ENCODE peak calls at places on chromosomes 3 and 15, in four cellular contexts. M, R, Y and O are unnamed samples. For H3K27me3, the result is how much of the 10 kb centered on the place peaks cover.

GRCh38 chr15:46151786-46152185 is 517.0 kb downstream of the SQOR start:
- DNase-seq in M (no peak), R (no peak), Y (no peak), O (no peak)

GRCh38 chr15:57376695-57377477 is 581 bp downstream of the CGNL1 start:
- DNase-seq in M (no peak), R (no peak), Y (peak), O (no peak)

GRCh38 chr15:85702321-85703230 is 92.1 kb downstream of the KLHL25 start:
- DNase-seq in M (peak), R (no peak), Y (peak), O (no peak)

GRCh38 chr15:49235446-49236207 is 65.6 kb downstream of the GALK2 start:
- DNase-seq in M (peak), R (peak), Y (peak), O (peak)

GRCh38 chr15:94079968-94080367 is 151.4 kb upstream of the MCTP2 start:
- DNase-seq in M (no peak), R (no peak), Y (no peak), O (no peak)

GRCh38 chr15:60162911-60163310 is 158.8 kb downstream of the FOXB1 start:
- DNase-seq in M (no peak), R (no peak), Y (no peak), O (no peak)

GRCh38 chr15:67824157-67824899 is 981 bp upstream of the SKOR1 start:
- DNase-seq in M (no peak), R (no peak), Y (no peak), O (no peak)

GRCh38 chr3:140244893-140245292 is 309.9 kb downstream of the CLSTN2 start:
- DNase-seq in M (no peak), R (no peak), Y (no peak), O (peak)

GRCh38 chr3:174756200-174756829 is 102.8 kb upstream of the NAALADL2 start:
- DNase-seq in M (no peak), R (no peak), Y (no peak), O (no peak)

GRCh38 chr3:73508330-73508954 is 116.3 kb downstream of the PDZRN3 start:
- DNase-seq in M (peak), R (peak), Y (peak), O (no peak)

GRCh38 chr3:9190276-9190675 is 59.2 kb downstream of the SRGAP3 start:
- DNase-seq in M (no peak), R (no peak), Y (no peak), O (no peak)

GRCh38 chr3:28575100-28575747 is 226.6 kb upstream of the AZI2 start:
- DNase-seq in M (peak), R (no peak), Y (no peak), O (no peak)

GRCh38 chr3:189967254-189967865 is 153.3 kb downstream of the P3H2 start:
- DNase-seq in M (peak), R (no peak), Y (peak), O (no peak)

GRCh38 chr3:108398510-108398909 is 102.2 kb downstream of the HHLA2 start:
- DNase-seq in M (no peak), R (no peak), Y (no peak), O (no peak)

GRCh38 chr3:16888785-16889607 is 4.2 kb downstream of the PLCL2 start:
- DNase-seq in M (no peak), R (no peak), Y (no peak), O (no peak)

GRCh38 chr3:1855836-1856235 is 242.8 kb upstream of the CNTN4 start:
- DNase-seq in M (no peak), R (no peak), Y (no peak), O (no peak)

GRCh38 chr3:36814776-36815175 is 50.4 kb upstream of the DCLK3 start:
- DNase-seq in M (no peak), R (no peak), Y (no peak), O (no peak)
- TF ChIP-seq CTCF in M (no peak), R (no peak), Y (no peak), O (peak)

GRCh38 chr3:143848707-143849106 is 439 bp upstream of the SLC9A9 start:
- DNase-seq in M (no peak), R (no peak), Y (no peak), O (no peak)
- H3K4me3 ChIP-seq in M (no peak), R (peak), Y (no peak), O (no peak)

DNA sequence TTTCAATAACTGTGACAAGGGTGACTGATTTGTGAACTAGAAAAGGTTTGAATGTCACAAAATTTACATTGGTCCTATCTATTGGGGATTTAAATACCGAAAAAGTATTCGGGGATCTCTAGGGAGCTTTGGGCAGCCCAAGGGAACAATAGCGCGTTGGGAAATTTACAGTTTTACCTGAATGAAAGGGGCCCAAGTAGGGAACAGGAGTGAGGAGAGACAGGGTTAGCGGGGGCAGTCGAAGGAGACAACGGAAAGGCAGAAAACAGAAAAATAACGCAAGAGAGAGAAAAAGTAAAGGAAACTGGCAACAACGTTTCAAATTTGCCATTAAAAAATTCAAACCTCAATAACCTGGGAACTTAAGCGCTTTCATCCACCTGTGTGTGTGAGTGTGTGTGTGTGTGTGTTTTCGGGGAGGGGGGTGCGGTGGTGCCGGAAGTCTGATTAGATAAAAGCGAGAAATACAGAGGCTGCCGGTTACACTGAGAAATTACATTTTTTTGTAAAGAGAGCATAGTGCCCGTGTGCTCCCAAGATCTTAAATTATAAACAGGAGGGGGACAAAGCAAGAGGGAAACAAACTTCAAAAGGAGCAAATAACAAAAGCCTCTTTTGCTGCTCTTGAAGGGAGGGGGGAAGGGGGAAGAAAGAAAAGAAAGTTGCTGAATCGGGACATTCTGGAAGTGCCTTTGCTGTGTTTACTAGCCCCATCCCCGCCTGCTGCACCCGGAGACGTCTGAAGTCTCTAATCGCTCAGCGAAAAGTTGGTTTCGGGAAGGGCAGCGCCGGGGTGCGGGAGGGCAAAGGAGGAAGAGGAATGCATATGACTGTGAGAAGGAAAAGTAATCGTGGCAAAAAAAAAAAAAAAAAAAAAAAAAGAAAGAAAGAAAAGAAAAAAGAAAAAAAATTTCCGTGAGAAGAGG is 722 bp upstream of the ZIC1 start:
- DNase-seq in M (no peak), R (no peak), Y (no peak), O (no peak)
- H3K27me3 ChIP-seq in M (half or more), R (half or more), Y (half or more), O (half or more)

GRCh38 chr15:28921925-28922711 is 36.3 kb downstream of the APBA2 start:
- DNase-seq in M (no peak), R (no peak), Y (no peak), O (no peak)
- TF ChIP-seq CTCF in M (no peak), R (no peak), Y (no peak), O (peak)

GRCh38 chr15:69578792-69579587 is 126.4 kb downstream of the RPLP1 start:
- DNase-seq in M (no peak), R (peak), Y (peak), O (peak)
- H3K4me3 ChIP-seq in M (no peak), R (no peak), Y (no peak), O (no peak)

GRCh38 chr15:25864966-25865365 is 1.8 kb upstream of the ATP10A start:
- DNase-seq in M (no peak), R (no peak), Y (no peak), O (no peak)

GRCh38 chr15:25863968-25864580 is 947 bp upstream of the ATP10A start:
- DNase-seq in M (no peak), R (no peak), Y (no peak), O (no peak)

GRCh38 chr15:25862469-25863066 is 559 bp downstream of the ATP10A start:
- DNase-seq in M (peak), R (no peak), Y (no peak), O (no peak)

GRCh38 chr15:25862087-25862468 is 1.0 kb downstream of the ATP10A start:
- DNase-seq in M (peak), R (no peak), Y (no peak), O (no peak)

DNA sequence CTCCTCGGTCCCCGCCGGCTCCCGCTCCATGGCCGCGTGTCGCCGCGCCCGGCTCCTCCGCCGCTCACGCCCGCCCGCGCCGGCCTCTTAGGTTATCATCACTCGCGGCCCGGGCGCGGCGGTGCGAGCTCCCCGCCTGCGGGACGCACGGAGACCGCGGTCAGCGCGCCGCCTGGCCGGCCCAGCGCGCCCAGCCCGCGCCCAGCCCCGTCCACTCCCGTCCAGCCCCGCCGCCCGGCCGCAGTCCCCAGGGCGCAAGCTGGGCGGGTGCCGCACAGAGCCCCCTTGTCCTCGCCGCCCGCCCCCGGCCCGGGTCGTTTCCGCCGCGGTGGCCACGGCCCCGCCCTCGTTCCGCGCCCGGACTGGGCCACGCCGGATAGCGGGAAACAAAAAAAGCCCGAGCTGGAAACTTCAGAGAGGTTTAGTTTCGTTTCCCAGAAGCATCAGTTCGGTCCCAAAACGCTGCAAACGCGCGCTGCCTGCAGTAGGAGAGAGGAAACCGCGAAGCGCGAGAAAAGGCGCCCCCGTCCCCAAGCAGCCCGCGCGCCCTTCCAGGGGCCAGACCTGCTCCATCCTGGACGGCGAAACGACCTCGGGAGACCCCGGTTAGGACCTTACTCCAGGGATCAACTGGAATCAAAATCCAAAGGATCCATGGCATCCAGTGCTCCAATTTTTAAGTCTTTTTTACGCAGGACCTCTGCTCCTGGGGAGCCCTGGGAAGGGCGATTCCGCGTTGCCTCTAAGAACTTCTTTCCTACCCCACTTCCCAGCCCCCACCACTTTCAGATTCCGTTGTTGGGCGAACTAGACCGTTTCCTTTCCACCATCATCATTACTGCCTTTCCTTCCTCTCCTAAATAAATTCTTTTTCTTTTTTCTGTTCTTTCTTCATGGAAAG is at the start of gene ATP10A:
- DNase-seq in M (peak), R (no peak), Y (no peak), O (no peak)
- H3K27me3 ChIP-seq in M (under half), R (under half), Y (under half), O (under half)

DNA sequence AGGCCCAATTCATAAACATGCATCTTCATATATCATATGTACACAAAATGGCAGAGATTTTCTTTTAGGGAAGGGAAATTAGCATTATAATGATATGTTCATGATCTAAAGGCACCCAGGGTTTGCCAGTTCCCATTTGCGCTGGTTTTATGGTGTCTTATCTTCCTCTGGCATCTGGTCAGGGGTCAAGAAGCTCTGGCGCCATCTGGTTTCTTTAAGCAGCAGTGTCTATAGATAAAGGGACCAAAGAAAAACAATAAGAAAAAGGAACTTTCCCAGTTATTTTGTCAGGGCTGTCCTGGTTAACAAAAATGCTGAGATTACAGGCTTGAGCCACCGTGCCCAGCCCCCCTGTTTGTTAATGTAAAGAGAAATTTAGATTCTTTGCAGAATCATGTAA is 3.3 kb upstream of the DCP1A start:
- DNase-seq in M (peak), R (peak), Y (peak), O (no peak)
- TF ChIP-seq CTCF in M (no peak), R (peak), Y (no peak), O (peak)

GRCh38 chr3:129116482-129116946 is 5.1 kb downstream of the RAB43 start:
- DNase-seq in M (no peak), R (no peak), Y (peak), O (no peak)
- H3K4me3 ChIP-seq in M (no peak), R (no peak), Y (no peak), O (no peak)

GRCh38 chr15:73375755-73376305 is 7.1 kb upstream of the HCN4 start:
- DNase-seq in M (no peak), R (no peak), Y (no peak), O (no peak)
- H3K27me3 ChIP-seq in M (under half), R (half or more), Y (under half), O (under half)

DNA sequence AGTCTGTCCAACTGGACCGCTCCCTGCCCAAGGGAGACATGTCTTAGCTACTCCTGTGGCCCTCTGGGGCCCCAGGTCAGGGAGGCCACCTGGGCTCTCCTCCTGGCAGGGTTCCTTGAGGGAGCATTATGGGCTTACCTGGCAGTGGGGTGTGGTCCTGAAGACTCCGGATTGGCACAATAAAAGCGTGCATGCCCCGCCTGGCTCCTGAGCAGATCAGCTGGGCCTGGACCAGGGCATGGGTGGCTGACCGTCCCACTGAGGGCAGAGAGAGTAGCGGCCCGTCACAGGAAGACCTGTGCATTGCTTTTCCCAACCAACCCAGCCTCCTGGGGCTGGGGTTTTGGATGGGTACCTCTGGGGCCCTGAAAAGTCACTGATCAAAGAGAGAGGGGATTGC is 5.4 kb downstream of the ACOX2 start:
- DNase-seq in M (no peak), R (peak), Y (no peak), O (no peak)
- TF ChIP-seq CTCF in M (no peak), R (no peak), Y (no peak), O (no peak)